ENCODE peak calls at places on chromosomes 11 and 22, in four cellular contexts. G is substantia nigra, Y is endothelial cell of umbilical vein, I is epithelial cell of esophagus. A is an unnamed sample.

GRCh38 chr22:45788530-45788929 is 116.9 kb downstream of the ATXN10 start:
- DNase-seq in Y (no peak), G (no peak), I (no peak), A (no peak)

GRCh38 chr22:29215012-29215860 is 9.5 kb downstream of the EMID1 start:
- DNase-seq in I (no peak), G (no peak), Y (no peak), A (no peak)

GRCh38 chr22:45891996-45892621 is 84.9 kb downstream of the WNT7B start:
- DNase-seq in Y (no peak), G (no peak), I (no peak), A (no peak)

GRCh38 chr22:46043816-46044717 is 67.1 kb upstream of the WNT7B start:
- DNase-seq in Y (peak), I (peak), G (no peak), A (no peak)

GRCh38 chr11:33863418-33864172 is 28.3 kb downstream of the LMO2 start:
- DNase-seq in I (no peak), Y (no peak), G (no peak), A (no peak)

GRCh38 chr22:41334215-41334614 is 32.9 kb downstream of the ZC3H7B start:
- DNase-seq in I (no peak), Y (no peak), G (no peak), A (no peak)

GRCh38 chr11:79484872-79485271 is 44.0 kb upstream of the TENM4 start:
- DNase-seq in I (no peak), Y (no peak), G (no peak), A (no peak)

GRCh38 chr11:99682646-99683045 is 661.9 kb downstream of the CNTN5 start:
- DNase-seq in G (no peak), I (no peak), Y (no peak), A (no peak)

GRCh38 chr11:105588001-105588400 is 21.9 kb upstream of the GRIA4 start:
- DNase-seq in Y (peak), G (no peak), I (peak), A (peak)